ENCODE peak calls at places on chromosome 1, in seven cellular contexts. One of them, this sample, is unnamed. For H3K27me3, the result is how much of the 10 kb centered on the place peaks cover.

GRCh38 chr1:1217621-1218523 is 3.9 kb upstream of the TNFRSF4 start:
- DNase-seq in ascending aorta: no peak
- DNase-seq in stomach: no peak
- DNase-seq in CD4-positive, alpha-beta T cell: no peak
- DNase-seq in heart left ventricle: no peak
- DNase-seq in kidney epithelial cell: peak
- DNase-seq in left lung: no peak
- DNase-seq in this sample: no peak

GRCh38 chr1:50774759-50775351 is 185.2 kb downstream of the FAF1 start:
- DNase-seq in ascending aorta: no peak
- DNase-seq in stomach: no peak
- DNase-seq in CD4-positive, alpha-beta T cell: no peak
- DNase-seq in heart left ventricle: no peak
- DNase-seq in kidney epithelial cell: peak
- DNase-seq in left lung: no peak
- DNase-seq in this sample: peak

GRCh38 chr1:185054365-185055060 is 9.2 kb downstream of the RNF2 start:
- DNase-seq in ascending aorta: no peak
- DNase-seq in stomach: no peak
- DNase-seq in CD4-positive, alpha-beta T cell: no peak
- DNase-seq in heart left ventricle: no peak
- DNase-seq in kidney epithelial cell: no peak
- DNase-seq in left lung: no peak
- DNase-seq in this sample: no peak

GRCh38 chr1:241640867-241641542 is 836 bp upstream of the CHML start:
- DNase-seq in ascending aorta: no peak
- DNase-seq in stomach: no peak
- DNase-seq in CD4-positive, alpha-beta T cell: no peak
- DNase-seq in heart left ventricle: no peak
- DNase-seq in kidney epithelial cell: no peak
- DNase-seq in left lung: no peak
- DNase-seq in this sample: no peak

GRCh38 chr1:71294178-71294577 is 213.3 kb upstream of the ZRANB2 start:
- DNase-seq in ascending aorta: no peak
- DNase-seq in stomach: no peak
- DNase-seq in CD4-positive, alpha-beta T cell: no peak
- DNase-seq in heart left ventricle: no peak
- DNase-seq in kidney epithelial cell: no peak
- DNase-seq in left lung: no peak
- DNase-seq in this sample: no peak

GRCh38 chr1:1387098-1388077 is 11.7 kb downstream of the CCNL2 start:
- DNase-seq in ascending aorta: no peak
- DNase-seq in stomach: no peak
- DNase-seq in CD4-positive, alpha-beta T cell: no peak
- DNase-seq in heart left ventricle: no peak
- DNase-seq in kidney epithelial cell: no peak
- DNase-seq in left lung: peak
- DNase-seq in this sample: no peak

GRCh38 chr1:27342778-27343638 is 1.2 kb downstream of the SYTL1 start:
- DNase-seq in ascending aorta: no peak
- DNase-seq in stomach: peak
- DNase-seq in CD4-positive, alpha-beta T cell: peak
- DNase-seq in heart left ventricle: peak
- DNase-seq in kidney epithelial cell: no peak
- DNase-seq in left lung: peak
- DNase-seq in this sample: no peak

GRCh38 chr1:119966020-119966419 is 69.7 kb upstream of the ADAM30 start:
- DNase-seq in ascending aorta: no peak
- DNase-seq in stomach: no peak
- DNase-seq in CD4-positive, alpha-beta T cell: no peak
- DNase-seq in heart left ventricle: no peak
- DNase-seq in kidney epithelial cell: no peak
- DNase-seq in left lung: no peak
- DNase-seq in this sample: peak

GRCh38 chr1:201329801-201330200 is 46.5 kb downstream of the PKP1 start:
- DNase-seq in ascending aorta: no peak
- DNase-seq in stomach: no peak
- DNase-seq in CD4-positive, alpha-beta T cell: no peak
- DNase-seq in heart left ventricle: peak
- DNase-seq in kidney epithelial cell: no peak
- DNase-seq in left lung: no peak
- DNase-seq in this sample: no peak

GRCh38 chr1:180632326-180633088 is 685 bp downstream of the XPR1 start:
- DNase-seq in ascending aorta: no peak
- DNase-seq in stomach: peak
- DNase-seq in CD4-positive, alpha-beta T cell: peak
- DNase-seq in heart left ventricle: peak
- DNase-seq in kidney epithelial cell: no peak
- DNase-seq in left lung: peak
- DNase-seq in this sample: no peak

GRCh38 chr1:27009601-27010197 is 3.0 kb downstream of the TENT5B start:
- DNase-seq in ascending aorta: peak
- DNase-seq in stomach: peak
- DNase-seq in CD4-positive, alpha-beta T cell: no peak
- DNase-seq in heart left ventricle: no peak
- DNase-seq in kidney epithelial cell: no peak
- DNase-seq in left lung: no peak
- DNase-seq in this sample: no peak

GRCh38 chr1:178973671-178974091 is 52.0 kb upstream of the FAM20B start:
- DNase-seq in ascending aorta: no peak
- DNase-seq in stomach: no peak
- DNase-seq in CD4-positive, alpha-beta T cell: no peak
- DNase-seq in heart left ventricle: no peak
- DNase-seq in kidney epithelial cell: no peak
- DNase-seq in left lung: no peak
- DNase-seq in this sample: peak

GRCh38 chr1:89918794-89919155 is 76.1 kb upstream of the ZNF326 start:
- DNase-seq in ascending aorta: no peak
- DNase-seq in stomach: no peak
- DNase-seq in CD4-positive, alpha-beta T cell: no peak
- DNase-seq in heart left ventricle: no peak
- DNase-seq in kidney epithelial cell: no peak
- DNase-seq in left lung: no peak
- DNase-seq in this sample: no peak

GRCh38 chr1:8439015-8439702 is 121.2 kb downstream of the SLC45A1 start:
- DNase-seq in ascending aorta: peak
- DNase-seq in stomach: peak
- DNase-seq in CD4-positive, alpha-beta T cell: no peak
- DNase-seq in heart left ventricle: peak
- DNase-seq in kidney epithelial cell: peak
- DNase-seq in left lung: peak
- DNase-seq in this sample: peak

GRCh38 chr1:24905355-24905978 is 24.6 kb downstream of the RUNX3 start:
- DNase-seq in ascending aorta: no peak
- DNase-seq in stomach: peak
- DNase-seq in CD4-positive, alpha-beta T cell: no peak
- DNase-seq in heart left ventricle: no peak
- DNase-seq in kidney epithelial cell: no peak
- DNase-seq in left lung: no peak
- DNase-seq in this sample: no peak

GRCh38 chr1:67869233-67869632 is 36.0 kb upstream of the GNG12 start:
- DNase-seq in ascending aorta: no peak
- DNase-seq in stomach: no peak
- DNase-seq in CD4-positive, alpha-beta T cell: no peak
- DNase-seq in heart left ventricle: no peak
- DNase-seq in kidney epithelial cell: no peak
- DNase-seq in left lung: no peak
- DNase-seq in this sample: no peak

GRCh38 chr1:151838491-151839412 is 868 bp downstream of the C2CD4D start:
- DNase-seq in ascending aorta: no peak
- DNase-seq in stomach: no peak
- DNase-seq in CD4-positive, alpha-beta T cell: no peak
- DNase-seq in heart left ventricle: peak
- DNase-seq in kidney epithelial cell: no peak
- DNase-seq in left lung: no peak
- DNase-seq in this sample: no peak

GRCh38 chr1:5574641-5575040 is 417.6 kb downstream of the NPHP4 start:
- DNase-seq in ascending aorta: no peak
- DNase-seq in stomach: peak
- DNase-seq in CD4-positive, alpha-beta T cell: no peak
- DNase-seq in heart left ventricle: no peak
- DNase-seq in kidney epithelial cell: no peak
- DNase-seq in left lung: no peak
- DNase-seq in this sample: no peak

GRCh38 chr1:34693081-34693480 is 61.8 kb upstream of the GJB5 start:
- DNase-seq in ascending aorta: no peak
- DNase-seq in stomach: no peak
- DNase-seq in CD4-positive, alpha-beta T cell: no peak
- DNase-seq in heart left ventricle: no peak
- DNase-seq in kidney epithelial cell: no peak
- DNase-seq in left lung: no peak
- DNase-seq in this sample: no peak
- H3K27me3 ChIP-seq in ascending aorta: under half
- H3K27me3 ChIP-seq in stomach: under half
- H3K27me3 ChIP-seq in CD4-positive, alpha-beta T cell: under half
- H3K27me3 ChIP-seq in heart left ventricle: under half
- H3K27me3 ChIP-seq in kidney epithelial cell: under half
- H3K27me3 ChIP-seq in left lung: under half
- H3K27me3 ChIP-seq in this sample: under half

GRCh38 chr1:34165422-34165921 is 442 bp upstream of the CSMD2 start:
- DNase-seq in ascending aorta: no peak
- DNase-seq in stomach: no peak
- DNase-seq in CD4-positive, alpha-beta T cell: no peak
- DNase-seq in heart left ventricle: no peak
- DNase-seq in kidney epithelial cell: no peak
- DNase-seq in left lung: no peak
- DNase-seq in this sample: peak
- H3K27me3 ChIP-seq in ascending aorta: under half
- H3K27me3 ChIP-seq in stomach: under half
- H3K27me3 ChIP-seq in CD4-positive, alpha-beta T cell: half or more
- H3K27me3 ChIP-seq in heart left ventricle: under half
- H3K27me3 ChIP-seq in kidney epithelial cell: under half
- H3K27me3 ChIP-seq in left lung: half or more
- H3K27me3 ChIP-seq in this sample: under half

DNA sequence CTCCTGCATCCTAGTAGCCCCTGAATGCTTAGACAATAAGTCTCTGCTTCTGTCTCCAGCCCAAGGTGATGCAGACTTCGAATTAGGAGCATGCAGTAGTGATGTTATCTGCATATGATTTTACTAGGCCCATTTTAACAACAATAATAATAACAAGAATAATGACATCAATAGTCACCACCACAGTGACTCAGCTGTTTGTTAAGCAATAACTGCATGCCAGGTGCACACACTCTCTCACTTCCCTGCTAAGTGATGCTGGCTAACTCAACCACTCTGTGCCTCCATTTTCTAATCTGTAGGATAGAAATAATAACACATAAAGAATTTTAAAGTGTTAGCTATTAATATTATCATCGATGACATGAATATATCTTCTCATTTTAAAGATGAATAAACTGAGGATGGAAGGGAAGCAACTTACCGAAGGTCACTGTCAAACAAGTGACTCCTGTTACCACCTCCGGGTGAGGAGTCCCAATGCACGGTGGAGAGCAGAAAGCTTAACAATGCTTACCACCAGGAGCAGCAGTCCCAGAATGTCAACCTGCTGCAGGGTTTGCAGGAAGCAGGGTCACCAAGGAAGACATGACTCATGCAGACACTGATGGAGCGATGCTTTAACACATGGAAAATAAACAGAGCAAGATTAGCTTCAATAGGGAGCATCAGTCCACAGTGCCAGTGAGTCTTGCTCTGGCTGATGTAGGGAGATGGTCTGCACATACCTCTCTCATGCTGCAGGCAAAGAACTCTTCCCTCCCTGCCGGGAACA is 290.2 kb downstream of the SPATA17 start:
- DNase-seq in ascending aorta: no peak
- DNase-seq in stomach: no peak
- DNase-seq in CD4-positive, alpha-beta T cell: no peak
- DNase-seq in heart left ventricle: no peak
- DNase-seq in kidney epithelial cell: no peak
- DNase-seq in left lung: no peak
- DNase-seq in this sample: peak
- H3K27me3 ChIP-seq in ascending aorta: under half
- H3K27me3 ChIP-seq in stomach: under half
- H3K27me3 ChIP-seq in CD4-positive, alpha-beta T cell: under half
- H3K27me3 ChIP-seq in heart left ventricle: under half
- H3K27me3 ChIP-seq in kidney epithelial cell: under half
- H3K27me3 ChIP-seq in left lung: under half
- H3K27me3 ChIP-seq in this sample: under half

DNA sequence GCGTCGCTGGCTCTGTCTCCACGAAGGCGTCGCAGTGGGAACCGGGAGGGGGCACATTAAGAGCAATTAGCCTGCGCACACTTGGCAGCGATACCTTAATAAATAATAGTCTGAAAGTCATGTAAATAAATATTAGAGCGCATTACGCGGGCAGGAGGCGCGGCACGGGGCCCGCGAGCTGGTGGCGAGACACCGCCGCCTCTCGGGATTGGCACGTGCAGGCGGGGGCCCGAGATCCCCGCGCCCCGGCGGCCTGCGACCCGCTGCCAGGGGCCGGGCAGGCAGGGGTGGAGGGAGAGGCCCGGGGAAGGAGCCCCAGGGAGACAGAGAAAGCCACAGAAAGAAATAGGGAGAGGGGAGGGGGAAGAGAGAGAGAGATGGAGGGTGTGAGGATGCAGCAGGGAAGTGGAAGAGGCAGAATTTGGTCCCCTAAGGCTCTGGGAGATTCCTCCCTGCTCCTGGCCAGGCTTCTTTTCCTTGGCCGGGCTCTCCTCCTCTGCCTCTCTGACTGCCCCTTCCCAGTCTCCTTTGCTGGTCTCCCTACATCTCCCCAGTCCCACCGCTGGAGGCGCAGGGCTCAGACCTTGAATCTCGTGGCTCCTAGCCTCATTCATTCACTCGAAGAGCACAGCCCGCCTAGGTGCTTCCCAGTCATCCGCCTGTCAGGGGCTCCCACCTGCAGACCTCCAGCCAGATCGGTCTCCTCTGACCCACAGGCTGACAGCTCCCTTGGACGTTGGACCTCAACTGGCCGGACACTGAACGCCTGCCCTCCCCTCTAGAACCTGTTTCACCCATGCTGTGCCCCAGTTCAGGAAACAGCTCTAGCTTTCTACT is 76.3 kb downstream of the VWA5B1 start:
- DNase-seq in ascending aorta: no peak
- DNase-seq in stomach: no peak
- DNase-seq in CD4-positive, alpha-beta T cell: no peak
- DNase-seq in heart left ventricle: peak
- DNase-seq in kidney epithelial cell: no peak
- DNase-seq in left lung: no peak
- DNase-seq in this sample: peak
- H3K27me3 ChIP-seq in ascending aorta: under half
- H3K27me3 ChIP-seq in stomach: under half
- H3K27me3 ChIP-seq in CD4-positive, alpha-beta T cell: half or more
- H3K27me3 ChIP-seq in heart left ventricle: under half
- H3K27me3 ChIP-seq in kidney epithelial cell: under half
- H3K27me3 ChIP-seq in left lung: half or more
- H3K27me3 ChIP-seq in this sample: under half

GRCh38 chr1:170664283-170664827 is 424 bp downstream of the PRRX1 start:
- DNase-seq in ascending aorta: no peak
- DNase-seq in stomach: no peak
- DNase-seq in CD4-positive, alpha-beta T cell: no peak
- DNase-seq in heart left ventricle: peak
- DNase-seq in kidney epithelial cell: no peak
- DNase-seq in left lung: peak
- DNase-seq in this sample: no peak
- H3K27me3 ChIP-seq in ascending aorta: under half
- H3K27me3 ChIP-seq in stomach: under half
- H3K27me3 ChIP-seq in CD4-positive, alpha-beta T cell: half or more
- H3K27me3 ChIP-seq in heart left ventricle: under half
- H3K27me3 ChIP-seq in kidney epithelial cell: half or more
- H3K27me3 ChIP-seq in left lung: half or more
- H3K27me3 ChIP-seq in this sample: under half

This sample was measured in astrocyte.